ENCODE peak calls at places on chromosomes 11 and 22, in six cellular contexts. E, I, W, R, C and N are unnamed samples.

GRCh38 chr22:46931414-46931813 is 169.0 kb downstream of the TBC1D22A start:
- DNase-seq in R (peak), I (no peak), C (no peak), W (peak), E (peak), N (no peak)

GRCh38 chr11:116384407-116384806 is 388.4 kb downstream of the BUD13 start:
- DNase-seq in C (no peak), I (no peak), W (no peak), E (no peak), R (no peak), N (no peak)

GRCh38 chr11:2980168-2980840 is 11.8 kb downstream of the NAP1L4 start:
- DNase-seq in E (no peak), I (no peak), W (no peak), R (no peak), C (no peak), N (no peak)

GRCh38 chr11:47400813-47401279 is 7.5 kb upstream of the SLC39A13 start:
- DNase-seq in C (no peak), I (no peak), E (peak), R (no peak), W (no peak), N (no peak)

GRCh38 chr22:32625985-32626384 is 151.4 kb downstream of the FBXO7 start:
- DNase-seq in E (no peak), R (no peak), W (no peak), I (no peak), C (no peak), N (no peak)

GRCh38 chr22:39989633-39990032 is 5.1 kb upstream of the FAM83F start:
- DNase-seq in I (no peak), C (no peak), E (no peak), W (no peak), R (no peak), N (no peak)

GRCh38 chr22:49010086-49010863 is 817.4 kb downstream of the BRD1 start:
- DNase-seq in E (no peak), R (no peak), C (no peak), I (no peak), W (no peak), N (no peak)

GRCh38 chr11:88338223-88338661 is 706 bp upstream of the CTSC start:
- DNase-seq in W (peak), E (peak), I (peak), C (no peak), R (no peak), N (peak)

GRCh38 chr11:29773656-29774264 is 243.1 kb downstream of the KCNA4 start:
- DNase-seq in R (no peak), C (no peak), W (no peak), I (no peak), E (no peak), N (no peak)

GRCh38 chr11:16613401-16614381 is 124.8 kb upstream of the C11orf58 start:
- DNase-seq in E (peak), R (peak), I (peak), W (peak), C (peak), N (peak)

GRCh38 chr11:69487849-69488542 is 6.5 kb downstream of the LINC01488 start:
- DNase-seq in R (no peak), I (no peak), C (no peak), E (no peak), W (no peak), N (no peak)

GRCh38 chr11:72812968-72813739 is 1.1 kb upstream of the ATG16L2 start:
- DNase-seq in E (peak), C (no peak), I (peak), W (peak), R (peak), N (peak)

GRCh38 chr22:24178502-24179440 is 2.5 kb upstream of the SUSD2 start:
- DNase-seq in E (no peak), R (no peak), W (no peak), I (no peak), C (no peak), N (no peak)

GRCh38 chr11:42542336-42542735 is 769.5 kb upstream of the API5 start:
- DNase-seq in E (no peak), W (no peak), C (no peak), I (no peak), R (no peak), N (no peak)

GRCh38 chr11:77672276-77672675 is 34.7 kb upstream of the CLNS1A start:
- DNase-seq in R (no peak), W (peak), I (no peak), E (no peak), C (no peak), N (no peak)

GRCh38 chr11:34750692-34751405 is 130.0 kb downstream of the EHF start:
- DNase-seq in W (no peak), R (no peak), C (no peak), I (no peak), E (no peak), N (no peak)

GRCh38 chr11:110856993-110857812 is 145.0 kb upstream of the ARHGAP20 start:
- DNase-seq in R (no peak), W (no peak), I (no peak), E (no peak), C (no peak), N (peak)

GRCh38 chr11:107018902-107019493 is 722 bp upstream of the GUCY1A2 start:
- DNase-seq in R (no peak), I (peak), C (no peak), W (peak), E (peak), N (peak)

GRCh38 chr22:21074092-21074715 is 28.5 kb downstream of the LRRC74B start:
- DNase-seq in C (no peak), E (no peak), W (peak), I (no peak), R (peak), N (no peak)

GRCh38 chr11:45089845-45090499 is 56.5 kb upstream of the PRDM11 start:
- DNase-seq in C (no peak), R (no peak), I (no peak), E (no peak), W (peak), N (no peak)

GRCh38 chr11:2549080-2549479 is 104.3 kb downstream of the KCNQ1 start:
- DNase-seq in R (no peak), E (no peak), C (no peak), W (no peak), I (no peak), N (no peak)

GRCh38 chr11:86983071-86983488 is 27.9 kb upstream of the FZD4 start:
- DNase-seq in R (no peak), C (no peak), W (no peak), E (no peak), I (peak), N (peak)

GRCh38 chr11:95739526-95739925 is 50.1 kb downstream of the FAM76B start:
- DNase-seq in R (no peak), I (no peak), W (no peak), C (no peak), E (no peak), N (no peak)

GRCh38 chr11:17558025-17558780 is 11.1 kb downstream of the OTOG start:
- DNase-seq in C (no peak), W (no peak), R (no peak), I (no peak), E (no peak), N (no peak)

GRCh38 chr11:28110839-28111235 is 2.6 kb downstream of the METTL15 start:
- DNase-seq in E (no peak), I (no peak), R (no peak), C (no peak), W (no peak), N (no peak)

GRCh38 chr11:55401011-55401410 is 33.2 kb downstream of the OR4A15 start:
- DNase-seq in I (no peak), E (no peak), R (no peak), C (no peak), W (no peak), N (no peak)

GRCh38 chr22:50244420-50245213 is at the start of gene TUBGCP6:
- DNase-seq in I (peak), R (peak), E (peak), C (peak), W (peak), N (peak)
- TF ChIP-seq POLR2A in I (peak), R (peak), E (peak), C (no peak), W (peak), N (peak)

GRCh38 chr11:63910605-63911195 is 6.3 kb downstream of the RCOR2 start:
- DNase-seq in C (no peak), I (no peak), E (no peak), R (no peak), W (no peak), N (no peak)
- H3K4me2 ChIP-seq in C (peak), I (no peak), E (no peak), R (no peak), W (no peak), N (no peak)

GRCh38 chr11:394858-395655 is 1.0 kb downstream of the PKP3 start:
- DNase-seq in I (no peak), C (no peak), R (no peak), W (no peak), E (peak), N (no peak)

GRCh38 chr11:398826-399225 is 4.8 kb downstream of the PKP3 start:
- DNase-seq in W (peak), C (no peak), E (no peak), I (no peak), R (no peak), N (no peak)

GRCh38 chr11:395866-396265 is 1.9 kb downstream of the PKP3 start:
- DNase-seq in E (no peak), I (no peak), R (no peak), W (no peak), C (no peak), N (no peak)

GRCh38 chr11:396511-396947 is 2.5 kb downstream of the PKP3 start:
- DNase-seq in C (no peak), I (peak), R (no peak), W (peak), E (no peak), N (peak)

GRCh38 chr11:396948-397548 is 3.0 kb downstream of the PKP3 start:
- DNase-seq in R (no peak), C (no peak), E (no peak), W (no peak), I (peak), N (peak)
- TF ChIP-seq MAX in R (no peak), C (no peak), E (no peak), W (no peak), I (peak), N (no peak)

DNA sequence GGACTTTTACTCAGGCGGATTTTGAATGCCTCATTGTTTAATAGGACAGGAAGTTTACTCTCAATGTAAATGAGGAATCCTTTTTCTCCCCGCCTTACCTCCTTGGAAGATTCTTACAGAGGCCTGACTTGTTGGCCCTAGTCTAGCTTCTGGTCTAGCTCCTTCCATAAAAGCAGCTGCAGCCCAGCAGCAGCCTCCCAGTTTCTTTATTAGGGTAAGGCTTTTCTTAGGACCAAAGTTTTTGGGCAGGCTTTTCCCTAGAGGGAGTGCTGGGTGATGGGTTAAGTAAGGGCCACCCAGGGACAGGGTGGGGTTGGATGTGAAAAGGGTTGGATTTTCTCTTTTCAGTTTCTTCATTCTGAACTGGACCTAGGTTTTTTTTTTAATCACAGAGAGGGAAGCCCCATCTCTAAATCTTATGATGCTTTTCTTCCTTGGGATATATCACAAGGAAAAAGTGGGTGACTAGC is 49.7 kb downstream of the LIF start:
- DNase-seq in C (no peak), W (no peak), I (no peak), E (no peak), R (no peak), N (no peak)
- TF ChIP-seq POLR2A in C (no peak), W (no peak), I (no peak), E (no peak), R (no peak), N (no peak)